ENCODE peak calls at places on chromosome 4, in eight cellular contexts. K is breast epithelium, I is IMR-90, L is NB4, U is transverse colon, Z is ovary, R is upper lobe of left lung, H is right lobe of liver. T is an unnamed sample.

GRCh38 chr4:153523171-153523757 is 57.1 kb downstream of the TMEM131L start:
- DNase-seq in Z (no peak), L (no peak), R (no peak), K (no peak), H (no peak), I (no peak), U (no peak), T (no peak)

GRCh38 chr4:142354041-142354440 is 492.1 kb downstream of the INPP4B start:
- DNase-seq in L (no peak), Z (no peak), I (peak), K (no peak), R (no peak), U (no peak), H (no peak), T (no peak)

GRCh38 chr4:127212701-127213100 is 420.1 kb upstream of the INTU start:
- DNase-seq in Z (no peak), R (no peak), H (no peak), K (no peak), I (peak), U (no peak), L (no peak), T (no peak)

GRCh38 chr4:168621806-168622589 is 125.1 kb downstream of the PALLD start:
- DNase-seq in K (no peak), H (no peak), U (no peak), R (no peak), L (no peak), I (peak), Z (no peak), T (no peak)

GRCh38 chr4:6549445-6549844 is 25.5 kb upstream of the MAN2B2 start:
- DNase-seq in H (no peak), R (no peak), K (no peak), Z (no peak), U (no peak), I (no peak), L (no peak), T (no peak)

GRCh38 chr4:7989654-7990053 is 50.0 kb upstream of the AFAP1 start:
- DNase-seq in K (no peak), Z (no peak), I (no peak), R (no peak), U (no peak), L (no peak), H (no peak), T (no peak)

GRCh38 chr4:139171878-139172691 is 4.9 kb downstream of the ELF2 start:
- DNase-seq in K (no peak), R (no peak), H (no peak), U (no peak), L (peak), I (peak), Z (no peak), T (no peak)

GRCh38 chr4:129966175-129966574 is 870.2 kb downstream of the C4orf33 start:
- DNase-seq in I (no peak), U (no peak), Z (no peak), R (no peak), L (no peak), K (no peak), H (no peak), T (no peak)

GRCh38 chr4:145842224-145842887 is 96.3 kb downstream of the ZNF827 start:
- DNase-seq in U (no peak), K (no peak), R (no peak), L (no peak), Z (no peak), I (no peak), H (no peak), T (no peak)

GRCh38 chr4:27474691-27475090 is 614.0 kb downstream of the STIM2 start:
- DNase-seq in R (no peak), I (no peak), U (no peak), H (no peak), L (no peak), K (no peak), Z (no peak), T (no peak)

GRCh38 chr4:866068-866760 is 40.3 kb upstream of the CPLX1 start:
- DNase-seq in K (no peak), L (no peak), H (no peak), I (no peak), Z (no peak), R (no peak), U (no peak), T (no peak)

GRCh38 chr4:868421-868820 is 42.5 kb upstream of the CPLX1 start:
- DNase-seq in R (no peak), L (no peak), K (no peak), Z (no peak), U (no peak), I (no peak), H (no peak), T (no peak)

GRCh38 chr4:867526-868250 is 41.8 kb upstream of the CPLX1 start:
- DNase-seq in H (no peak), K (no peak), R (no peak), Z (no peak), L (no peak), I (no peak), U (no peak), T (no peak)

GRCh38 chr4:865572-865971 is 39.6 kb upstream of the CPLX1 start:
- DNase-seq in L (no peak), U (no peak), H (no peak), K (no peak), Z (no peak), I (no peak), R (no peak), T (no peak)

GRCh38 chr4:866761-867390 is 40.9 kb upstream of the CPLX1 start:
- DNase-seq in L (no peak), U (no peak), I (no peak), R (no peak), K (no peak), Z (no peak), H (no peak), T (no peak)
- TF ChIP-seq POLR2A in L (no peak), U (no peak), I (no peak), R (no peak), K (no peak), Z (no peak), H (no peak), T (no peak)

GRCh38 chr4:174516345-174516744 is 5.9 kb downstream of the HPGD start:
- DNase-seq in R (no peak), Z (no peak), H (no peak), U (no peak), K (no peak), I (no peak), L (no peak), T (no peak)
- H3K4me3 ChIP-seq in R (peak), Z (no peak), H (no peak), U (no peak), K (no peak), I (no peak), L (no peak), T (no peak)

DNA sequence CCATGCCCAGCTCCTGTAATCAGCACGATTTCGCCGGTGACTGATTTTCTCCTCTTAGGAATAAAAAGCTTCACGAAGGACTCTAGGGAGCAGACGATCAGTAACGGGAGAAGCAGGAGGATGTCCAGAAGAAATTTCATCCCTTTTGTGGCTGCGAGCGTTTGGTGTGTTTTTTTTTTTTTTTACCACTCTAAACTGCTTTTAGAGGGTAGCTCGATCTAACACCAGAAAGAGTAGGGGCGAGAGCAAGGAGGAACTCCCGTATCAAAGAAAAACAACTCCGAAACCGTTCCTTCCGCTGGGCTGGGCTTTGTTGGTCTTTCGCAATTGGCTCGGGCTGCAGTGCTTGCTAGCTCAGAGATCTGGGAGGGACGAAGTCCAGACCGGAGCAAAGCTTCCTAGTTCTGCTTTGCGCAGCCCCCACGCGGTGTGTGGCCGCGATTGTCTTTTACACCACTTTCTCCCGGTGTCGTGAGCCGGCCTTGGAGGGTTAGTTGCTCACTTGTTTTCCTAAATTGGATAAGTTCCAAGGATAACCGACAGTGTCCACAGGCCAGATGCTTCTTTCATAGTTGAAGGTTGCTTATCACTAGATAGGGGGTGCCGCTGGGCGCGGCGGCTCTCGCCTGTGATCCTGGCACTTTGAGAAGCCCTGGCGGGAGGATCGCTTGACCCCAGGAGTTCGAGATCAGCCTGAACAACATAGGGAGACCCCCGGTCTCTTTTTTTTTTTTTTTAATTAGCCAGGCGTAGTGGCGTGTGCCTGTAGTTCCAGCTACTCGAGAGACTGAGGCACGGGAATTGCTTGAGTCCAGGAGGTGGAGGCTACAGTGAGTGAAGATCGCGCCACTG is at the start of gene HSD17B11:
- DNase-seq in U (peak), I (peak), K (peak), Z (peak), H (peak), L (peak), R (peak), T (peak)
- TF ChIP-seq POLR2A in U (peak), I (no peak), K (peak), Z (peak), H (peak), L (peak), R (peak), T (peak)

GRCh38 chr4:118825799-118826198 is 10.1 kb downstream of the SEC24D start:
- DNase-seq in L (no peak), Z (no peak), U (no peak), I (no peak), R (no peak), H (no peak), K (no peak), T (no peak)

GRCh38 chr4:118824141-118824540 is 11.8 kb downstream of the SEC24D start:
- DNase-seq in Z (no peak), H (no peak), U (no peak), R (no peak), I (no peak), K (no peak), L (no peak), T (no peak)

GRCh38 chr4:118823471-118823870 is 12.5 kb downstream of the SEC24D start:
- DNase-seq in U (peak), H (peak), L (no peak), I (no peak), R (peak), K (peak), Z (no peak), T (no peak)

GRCh38 chr4:118829107-118829506 is 6.8 kb downstream of the SEC24D start:
- DNase-seq in Z (no peak), I (no peak), U (no peak), R (no peak), H (no peak), K (no peak), L (no peak), T (no peak)

DNA sequence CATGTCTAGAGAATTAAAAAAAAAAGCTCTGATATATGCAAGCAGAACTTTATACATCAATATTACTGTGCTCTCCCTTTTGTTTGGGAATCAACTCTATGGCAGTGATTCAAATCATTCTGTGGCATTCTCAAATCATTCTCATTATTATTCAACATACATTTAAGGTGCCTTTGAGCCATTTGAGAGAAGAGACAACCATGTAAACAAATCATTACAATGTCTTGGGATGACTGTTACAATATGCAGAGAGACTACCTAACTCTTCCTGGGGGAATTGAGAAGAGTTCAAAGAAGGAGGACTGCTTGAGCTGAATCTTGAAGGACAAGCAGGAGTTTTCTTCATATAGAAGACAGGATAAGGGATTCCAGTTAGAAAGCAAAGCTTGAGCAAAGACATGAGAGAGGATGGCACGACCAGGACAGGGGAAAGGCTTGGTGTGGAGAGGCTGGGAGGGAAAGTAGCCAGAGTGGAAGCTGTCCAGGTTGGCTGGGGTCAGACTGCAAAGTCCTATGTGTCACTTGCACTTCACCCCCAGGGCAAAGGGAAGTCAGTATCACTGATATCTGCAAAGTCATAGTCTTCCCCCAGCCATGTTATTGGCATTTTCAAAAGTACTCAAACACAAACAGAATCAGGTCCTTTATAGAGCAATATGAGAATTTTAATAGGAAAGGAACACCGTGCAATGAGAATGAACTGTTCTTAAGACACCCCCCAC is 9.0 kb downstream of the SEC24D start:
- DNase-seq in I (no peak), H (peak), U (no peak), R (no peak), L (no peak), K (no peak), Z (no peak), T (no peak)
- H3K4me3 ChIP-seq in I (peak), H (no peak), U (no peak), R (no peak), L (no peak), K (no peak), Z (no peak), T (no peak)

DNA sequence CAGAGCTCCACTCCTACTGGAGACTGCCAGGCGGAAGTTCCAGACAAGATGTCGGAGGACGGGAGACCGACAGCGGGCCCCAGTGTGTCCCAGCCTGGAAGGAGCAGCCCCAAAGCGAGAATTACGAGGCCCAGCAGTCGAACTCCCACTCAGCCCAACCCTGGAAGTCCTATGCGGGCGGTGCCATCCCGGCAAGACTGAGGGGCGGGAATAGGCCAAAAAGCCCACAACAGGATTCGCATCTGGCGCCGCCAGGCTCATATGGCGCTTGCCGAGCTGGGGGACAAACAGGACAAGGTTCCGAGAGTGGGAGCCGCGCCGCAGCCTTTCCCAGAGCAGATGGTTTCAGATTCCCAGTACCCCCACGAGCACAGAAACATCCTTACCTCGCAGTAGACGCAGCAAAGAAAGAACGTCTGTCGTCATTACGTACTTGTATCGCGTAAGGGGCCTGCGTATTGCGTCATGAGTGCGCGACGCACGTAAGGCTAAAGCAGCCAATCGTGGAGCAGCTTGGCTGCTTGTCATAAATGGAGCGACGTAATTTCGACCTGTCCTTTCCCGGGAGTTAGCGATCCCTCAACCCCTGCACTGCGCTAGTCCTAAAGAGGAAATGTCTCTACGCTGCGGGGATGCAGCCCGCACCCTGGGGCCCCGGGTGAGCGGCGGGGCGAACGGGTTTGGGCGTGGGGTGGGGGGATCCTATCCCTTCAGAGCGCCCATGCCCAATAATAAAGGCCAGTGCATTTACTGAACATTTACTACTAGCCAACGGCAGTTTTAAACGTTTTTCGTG is at the start of the genes LIAS and RPL9:
- DNase-seq in Z (peak), R (peak), L (peak), H (peak), U (peak), K (peak), I (peak), T (peak)
- TF ChIP-seq POLR2A in Z (peak), R (peak), L (peak), H (peak), U (peak), K (peak), I (peak), T (peak)

GRCh38 chr4:112199041-112199440 is 32.5 kb upstream of the AP1AR start:
- DNase-seq in H (no peak), U (no peak), Z (no peak), K (no peak), L (no peak), I (no peak), R (no peak), T (no peak)
- H3K4me3 ChIP-seq in H (no peak), U (no peak), Z (no peak), K (no peak), L (no peak), I (no peak), R (no peak), T (no peak)

GRCh38 chr4:80069108-80069836 is 3.8 kb downstream of the ANTXR2 start:
- DNase-seq in Z (no peak), I (peak), R (no peak), U (no peak), K (no peak), L (no peak), H (no peak), T (no peak)

GRCh38 chr4:80069837-80070788 is 2.9 kb downstream of the ANTXR2 start:
- DNase-seq in H (no peak), U (no peak), K (no peak), R (no peak), L (no peak), I (peak), Z (no peak), T (no peak)

GRCh38 chr4:80070880-80071620 is 2.0 kb downstream of the ANTXR2 start:
- DNase-seq in L (no peak), K (no peak), U (no peak), I (peak), H (no peak), Z (no peak), R (no peak), T (no peak)

GRCh38 chr4:80062527-80062926 is 10.5 kb downstream of the ANTXR2 start:
- DNase-seq in I (no peak), Z (no peak), L (no peak), U (no peak), H (no peak), K (no peak), R (no peak), T (no peak)

DNA sequence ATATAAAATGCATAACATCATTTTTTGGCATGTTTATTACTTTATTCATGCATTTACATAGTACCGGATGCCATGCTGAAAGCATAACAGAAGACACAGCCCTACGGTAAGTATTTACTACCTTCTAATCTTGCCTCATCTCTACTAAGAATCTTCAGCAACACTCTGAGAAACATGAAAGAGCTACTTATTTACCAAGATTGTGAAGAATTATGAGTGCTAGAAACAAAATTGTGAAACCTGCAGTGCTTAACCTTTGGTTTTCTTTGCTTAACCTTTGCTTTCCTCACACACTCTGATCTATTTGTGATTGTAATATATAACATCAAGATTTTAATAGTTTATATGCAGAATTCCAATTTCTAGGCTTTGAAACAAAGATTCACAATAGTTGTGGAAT is 7.4 kb downstream of the ANTXR2 start:
- DNase-seq in L (no peak), K (no peak), Z (no peak), R (no peak), H (no peak), I (no peak), U (no peak), T (no peak)
- TF ChIP-seq POLR2A in L (no peak), K (no peak), Z (no peak), R (no peak), H (no peak), I (no peak), U (no peak), T (no peak)

T was measured in tibial nerve.